ENCODE peak calls at places on chromosomes 1 and 21, in ten cellular contexts. F is lower lobe of right lung, R is mesendoderm, P is pancreas, Z is cardiac muscle cell, C is stomach, G is tibial nerve, X is brain microvascular endothelial cell, Q is uterus, Y is hepatocyte. D is an unnamed sample.

GRCh38 chr1:23913212-23913880 is at the start of gene CNR2:
- DNase-seq in G (no peak), P (no peak), C (no peak), F (no peak), Y (no peak), X (no peak), Z (no peak), R (no peak), Q (no peak), D (no peak)

GRCh38 chr1:155392898-155393411 is 72.3 kb downstream of the RUSC1 start:
- DNase-seq in Z (no peak), P (no peak), G (no peak), F (peak), Q (no peak), Y (no peak), C (peak), R (no peak), X (no peak), D (no peak)

GRCh38 chr1:36835017-36835695 is 199.2 kb downstream of the GRIK3 start:
- DNase-seq in P (no peak), G (no peak), Y (no peak), Z (no peak), F (no peak), C (no peak), X (no peak), R (no peak), Q (no peak), D (no peak)

GRCh38 chr1:6574025-6574620 is 5.7 kb upstream of the ZBTB48 start:
- DNase-seq in F (no peak), Q (no peak), R (no peak), X (no peak), Y (no peak), G (no peak), P (no peak), C (no peak), Z (no peak), D (no peak)

GRCh38 chr1:154842635-154843034 is 27.4 kb downstream of the KCNN3 start:
- DNase-seq in F (no peak), X (no peak), Y (no peak), Q (no peak), Z (no peak), R (no peak), C (no peak), G (no peak), P (no peak), D (no peak)

GRCh38 chr1:40032240-40032891 is 8.2 kb upstream of the CAP1 start:
- DNase-seq in Q (peak), P (no peak), X (peak), Z (peak), Y (peak), G (no peak), R (peak), F (no peak), C (peak), D (peak)

GRCh38 chr1:17791055-17791390 is 35.9 kb downstream of the ACTL8 start:
- DNase-seq in Q (no peak), R (no peak), Y (no peak), G (no peak), Z (no peak), C (no peak), F (no peak), X (no peak), P (no peak), D (no peak)

GRCh38 chr1:90534669-90535379 is 182.3 kb downstream of the BARHL2 start:
- DNase-seq in R (peak), Y (no peak), Q (no peak), P (no peak), C (no peak), Z (no peak), F (no peak), X (no peak), G (no peak), D (no peak)

GRCh38 chr1:153277852-153278251 is 18.4 kb downstream of the LORICRIN start:
- DNase-seq in X (no peak), C (peak), R (peak), P (no peak), Y (no peak), G (no peak), Q (no peak), Z (no peak), F (no peak), D (no peak)

GRCh38 chr1:85756864-85757263 is 48.6 kb upstream of the ZNHIT6 start:
- DNase-seq in Q (no peak), F (no peak), C (no peak), X (no peak), P (no peak), G (no peak), Z (no peak), Y (no peak), R (no peak), D (no peak)

GRCh38 chr1:221736714-221737113 is 5.2 kb downstream of the DUSP10 start:
- DNase-seq in G (no peak), C (no peak), F (no peak), R (no peak), Q (no peak), X (no peak), P (no peak), Y (no peak), Z (no peak), D (peak)

GRCh38 chr1:30445449-30445848 is 277.9 kb downstream of the MATN1 start:
- DNase-seq in Z (no peak), P (no peak), R (no peak), C (no peak), G (no peak), Y (no peak), X (no peak), F (no peak), Q (no peak), D (no peak)

GRCh38 chr1:154943649-154944421 is 7.3 kb upstream of the PMVK start:
- DNase-seq in Q (no peak), C (peak), F (no peak), G (no peak), X (no peak), P (no peak), R (peak), Z (peak), Y (peak), D (no peak)

GRCh38 chr1:213201380-213202155 is 150.5 kb downstream of the RPS6KC1 start:
- DNase-seq in R (no peak), F (no peak), P (no peak), Y (peak), Q (no peak), Z (no peak), X (peak), G (no peak), C (no peak), D (no peak)

GRCh38 chr1:6170116-6170741 is 9.9 kb downstream of the CHD5 start:
- DNase-seq in Q (no peak), Z (no peak), R (no peak), P (no peak), X (no peak), Y (no peak), G (no peak), C (no peak), F (no peak), D (no peak)

GRCh38 chr1:46062651-46063319 is 69.6 kb downstream of the PIK3R3 start:
- DNase-seq in Z (no peak), Q (no peak), F (no peak), C (no peak), P (no peak), X (no peak), Y (peak), G (no peak), R (no peak), D (no peak)

GRCh38 chr1:46068525-46068924 is 63.9 kb downstream of the PIK3R3 start:
- DNase-seq in R (no peak), X (no peak), F (no peak), P (no peak), Q (no peak), C (no peak), Y (no peak), Z (no peak), G (no peak), D (no peak)

GRCh38 chr1:46064708-46065107 is 67.7 kb downstream of the PIK3R3 start:
- DNase-seq in F (no peak), R (no peak), X (no peak), Z (no peak), G (no peak), Y (no peak), P (no peak), Q (no peak), C (no peak), D (no peak)

GRCh38 chr1:46067652-46068051 is 64.8 kb downstream of the PIK3R3 start:
- DNase-seq in G (no peak), C (no peak), Z (no peak), Q (no peak), F (no peak), R (no peak), Y (no peak), X (no peak), P (no peak), D (no peak)

DNA sequence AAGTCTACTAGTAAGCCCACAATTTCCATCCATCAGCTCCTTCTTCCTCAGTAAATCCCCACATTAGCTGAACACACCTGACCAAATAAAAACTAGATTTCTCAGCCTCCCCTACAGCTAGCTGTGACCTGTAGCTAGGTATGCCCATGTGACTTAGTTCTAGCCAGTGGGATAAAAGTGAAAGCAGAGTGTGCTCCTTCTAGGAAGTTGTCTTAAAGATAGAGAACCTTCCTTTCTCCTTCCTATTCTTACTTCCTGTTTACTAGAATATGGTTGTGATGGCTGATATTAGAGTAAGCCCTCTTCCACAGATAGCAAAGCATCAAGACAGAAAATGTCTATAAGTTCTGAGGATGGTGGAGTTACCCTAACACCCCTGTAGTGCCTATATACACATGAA is 67.0 kb downstream of the PIK3R3 start:
- DNase-seq in G (no peak), F (no peak), C (no peak), R (no peak), Q (no peak), Y (peak), Z (no peak), X (no peak), P (no peak), D (no peak)
- H3K27ac ChIP-seq in G (no peak), F (no peak), C (no peak), R (no peak), Q (no peak), Y (no peak), Z (no peak), X (no peak), P (no peak), D (no peak)

DNA sequence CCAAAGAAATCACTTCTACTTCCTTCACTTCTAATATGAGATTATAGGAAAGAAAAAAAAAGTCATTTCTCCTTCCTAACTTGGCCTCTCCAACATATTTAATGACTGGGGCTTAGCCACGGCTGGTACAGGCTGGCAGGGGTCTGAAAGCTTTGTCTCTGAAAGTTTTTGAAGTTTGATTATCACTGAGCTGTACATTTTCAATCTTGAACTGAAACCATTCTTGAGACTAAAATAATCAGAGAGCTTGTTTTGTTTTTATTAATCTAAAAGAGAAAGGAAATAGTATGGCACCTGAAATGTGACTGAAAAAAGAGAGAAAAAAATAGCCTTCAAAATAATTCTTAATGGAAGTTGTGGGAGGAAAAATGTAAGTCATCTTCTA is 3.8 kb upstream of the KRTAP19-8 start:
- DNase-seq in G (no peak), Q (no peak), Y (no peak), Z (no peak), P (no peak), C (no peak), F (no peak), X (no peak), R (no peak), D (no peak)
- H3K27ac ChIP-seq in G (no peak), Q (no peak), Y (no peak), Z (no peak), P (no peak), C (no peak), F (no peak), X (no peak), R (no peak), D (no peak)

GRCh38 chr1:61222240-61222639 is 139.9 kb downstream of the NFIA start:
- DNase-seq in Z (no peak), R (no peak), Q (no peak), Y (no peak), C (no peak), F (no peak), G (no peak), P (no peak), X (no peak), D (no peak)
- H3K27ac ChIP-seq in Z (no peak), R (no peak), Q (no peak), Y (no peak), C (peak), F (no peak), G (peak), P (peak), X (no peak), D (peak)

GRCh38 chr1:167297222-167298214 is 76.8 kb downstream of the POU2F1 start:
- DNase-seq in X (no peak), Y (peak), C (peak), R (no peak), Q (no peak), Z (no peak), G (no peak), F (no peak), P (no peak), D (no peak)

GRCh38 chr1:167293057-167293456 is 72.4 kb downstream of the POU2F1 start:
- DNase-seq in R (no peak), Z (no peak), F (no peak), C (no peak), G (no peak), P (no peak), Y (no peak), X (no peak), Q (no peak), D (no peak)

GRCh38 chr1:167301355-167301754 is 80.7 kb downstream of the POU2F1 start:
- DNase-seq in G (no peak), Z (no peak), Q (no peak), P (no peak), R (peak), C (no peak), X (no peak), F (no peak), Y (no peak), D (no peak)

GRCh38 chr1:167294528-167294927 is 73.8 kb downstream of the POU2F1 start:
- DNase-seq in Z (no peak), C (no peak), P (no peak), F (no peak), X (no peak), Y (no peak), G (no peak), Q (no peak), R (no peak), D (no peak)

DNA sequence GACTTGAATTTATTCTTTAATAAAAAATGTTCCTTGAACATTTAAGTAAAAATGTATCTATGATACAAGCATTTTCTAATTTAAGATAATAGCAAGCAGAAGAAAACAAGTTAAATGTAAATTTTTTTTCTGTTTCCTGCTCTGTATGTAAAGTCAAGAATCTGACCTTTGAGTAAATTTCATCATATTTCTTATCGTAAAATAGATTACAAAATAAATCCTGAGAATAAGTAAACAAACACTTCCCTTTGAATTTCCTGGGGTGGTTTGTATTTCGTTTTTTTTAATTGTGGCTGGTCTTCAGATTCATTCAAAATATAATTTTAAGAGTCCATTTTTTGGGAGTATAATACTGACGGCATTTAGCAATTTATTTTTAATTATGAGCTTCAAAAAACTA is 77.6 kb downstream of the POU2F1 start:
- DNase-seq in Y (no peak), R (no peak), Q (no peak), F (no peak), C (no peak), X (no peak), G (no peak), P (no peak), Z (no peak), D (no peak)
- H3K27ac ChIP-seq in Y (peak), R (no peak), Q (no peak), F (peak), C (peak), X (no peak), G (no peak), P (peak), Z (no peak), D (no peak)

DNA sequence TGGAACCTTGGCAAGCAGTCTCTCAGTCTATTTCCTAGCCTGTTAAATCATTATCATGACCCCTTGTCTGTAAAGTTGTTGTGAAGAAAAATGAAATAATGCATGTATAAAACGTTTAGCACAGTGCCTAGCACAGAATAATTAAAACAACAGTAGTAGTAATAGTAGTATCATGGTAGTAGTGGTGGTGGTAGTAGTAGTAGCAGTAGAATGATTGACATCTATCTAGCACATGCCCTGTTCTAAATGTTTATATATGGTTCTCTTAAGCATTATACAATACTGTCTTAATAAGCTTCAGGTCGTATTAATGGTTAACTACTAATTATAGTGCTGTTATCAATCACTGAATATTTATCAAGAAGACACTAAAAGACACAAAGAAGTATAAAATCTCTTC is 46.7 kb downstream of the GPR3 start:
- DNase-seq in Z (no peak), Q (no peak), X (no peak), P (no peak), F (no peak), C (no peak), G (no peak), Y (no peak), R (no peak), D (no peak)
- H3K27ac ChIP-seq in Z (peak), Q (no peak), X (no peak), P (no peak), F (peak), C (peak), G (no peak), Y (no peak), R (no peak), D (no peak)

DNA sequence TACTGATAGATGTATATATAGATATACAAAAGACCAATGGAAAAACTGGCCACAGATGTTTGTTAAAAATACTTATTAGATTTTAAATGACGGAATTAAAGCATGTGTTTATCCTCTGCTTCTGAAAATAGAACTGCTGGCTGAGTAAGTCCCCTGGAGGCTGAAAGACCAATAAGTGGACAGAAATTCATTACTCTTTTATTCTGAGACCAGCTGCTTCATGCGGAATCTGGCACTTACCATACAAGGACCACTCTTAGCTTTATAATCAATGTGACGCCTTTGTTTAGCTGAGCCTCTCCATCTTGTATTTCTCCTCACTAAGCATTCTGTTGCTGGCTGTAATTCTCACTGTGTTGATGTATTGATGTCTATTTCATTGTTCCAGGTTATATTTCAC is 6.3 kb upstream of the EXO1 start:
- DNase-seq in Z (no peak), Q (no peak), P (no peak), C (no peak), X (no peak), F (no peak), G (no peak), Y (no peak), R (no peak), D (no peak)
- H3K27ac ChIP-seq in Z (no peak), Q (no peak), P (no peak), C (no peak), X (peak), F (no peak), G (no peak), Y (no peak), R (no peak), D (no peak)

DNA sequence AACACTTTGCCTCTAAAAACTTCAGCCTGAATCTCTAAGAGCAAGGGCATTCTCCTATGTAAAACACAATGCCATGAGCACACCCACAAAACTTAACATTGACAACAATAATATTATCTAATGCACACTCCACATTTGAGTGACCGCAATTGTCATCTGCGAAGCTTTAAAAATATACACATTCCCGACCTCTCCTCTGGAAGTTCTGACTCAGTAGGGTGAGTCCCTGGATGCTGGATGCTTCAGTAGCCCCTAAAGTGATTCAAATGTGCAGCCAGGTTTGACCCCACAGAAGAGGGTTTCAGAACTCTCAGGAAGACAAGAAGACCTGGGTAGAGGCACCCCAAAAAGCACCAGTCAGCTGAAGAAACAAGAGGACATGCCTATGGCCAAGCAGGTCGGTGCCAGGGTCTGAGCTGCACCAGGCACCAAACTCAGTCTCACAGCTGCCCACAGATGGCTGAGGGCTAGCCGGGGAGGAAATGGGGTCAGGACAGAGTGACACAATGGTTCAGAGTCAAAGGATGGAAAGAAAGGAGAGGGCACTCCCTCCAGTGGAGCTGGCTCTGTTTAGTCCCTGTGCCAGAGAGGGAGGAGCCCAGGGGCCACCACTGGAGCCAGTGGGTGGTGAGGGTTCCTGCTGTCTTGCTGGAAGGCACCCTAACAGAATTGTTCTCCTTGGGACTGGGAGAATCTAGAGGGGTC is 17.4 kb downstream of the PIK3C2B start:
- DNase-seq in Y (no peak), C (peak), Q (no peak), Z (no peak), X (no peak), R (no peak), P (no peak), G (no peak), F (no peak), D (peak)
- H3K27ac ChIP-seq in Y (no peak), C (peak), Q (no peak), Z (no peak), X (no peak), R (no peak), P (no peak), G (peak), F (peak), D (peak)

GRCh38 chr1:58881471-58881994 is 97.7 kb upstream of the JUN start:
- DNase-seq in F (no peak), Q (peak), G (peak), Z (no peak), R (peak), X (no peak), C (peak), P (no peak), Y (peak), D (no peak)
- H3K27ac ChIP-seq in F (no peak), Q (no peak), G (peak), Z (no peak), R (no peak), X (no peak), C (peak), P (no peak), Y (peak), D (no peak)

DNA sequence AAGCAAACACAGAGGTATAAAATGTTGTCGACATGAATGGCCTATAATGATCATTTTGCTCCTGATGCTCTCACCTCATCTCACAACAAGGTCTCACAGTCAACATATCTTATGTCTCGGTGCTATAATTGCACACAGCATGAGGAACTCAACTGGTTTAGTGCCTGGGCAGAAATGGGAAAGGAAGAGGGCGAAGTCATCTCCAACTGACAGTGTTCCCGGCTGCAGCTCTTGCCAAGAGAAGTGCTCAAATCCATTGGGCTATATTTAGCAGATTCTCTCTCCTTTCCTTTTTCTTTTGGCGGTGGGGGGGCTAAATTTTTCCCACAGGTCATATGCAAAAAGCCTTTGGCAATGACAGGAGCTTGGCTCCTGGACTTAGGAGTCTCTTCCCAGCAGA is 53.0 kb downstream of the SLC45A1 start:
- DNase-seq in F (no peak), P (no peak), X (no peak), R (no peak), Q (peak), G (no peak), Z (peak), Y (no peak), C (no peak), D (no peak)
- H3K27ac ChIP-seq in F (peak), P (peak), X (peak), R (no peak), Q (peak), G (peak), Z (peak), Y (peak), C (peak), D (peak)

GRCh38 chr1:43566382-43567035 is 35.8 kb downstream of the PTPRF start:
- DNase-seq in Y (no peak), P (no peak), Z (no peak), R (no peak), X (no peak), C (no peak), F (no peak), G (no peak), Q (no peak), D (no peak)
- H3K27ac ChIP-seq in Y (no peak), P (no peak), Z (no peak), R (no peak), X (no peak), C (no peak), F (no peak), G (peak), Q (no peak), D (peak)